ENCODE peak calls at places on chromosomes 6 and 20, in six cellular contexts. I is A172; F is GM13977; T is naive thymus-derived CD4-positive, alpha-beta T cell; N is NCI-H226; O is activated naive CD8-positive, alpha-beta T cell treated with anti-CD3 and anti-CD28 coated beads, Interleukin-2, amount 50 U/mL, for 24 hours. A is an unnamed sample.

GRCh38 chr6:44386364-44386928 is 1.1 kb upstream of the CDC5L start:
- DNase-seq in I (no peak), F (no peak), T (no peak), N (no peak), O (no peak), A (peak)

GRCh38 chr6:129630606-129631005 is 79.4 kb downstream of the ARHGAP18 start:
- DNase-seq in I (no peak), F (no peak), T (no peak), N (no peak), O (no peak), A (no peak)

GRCh38 chr6:116158641-116159040 is 32.7 kb upstream of the COL10A1 start:
- DNase-seq in I (no peak), F (no peak), T (no peak), N (no peak), O (no peak), A (no peak)

GRCh38 chr20:2805682-2806350 is 5.4 kb upstream of the CPXM1 start:
- DNase-seq in I (no peak), F (peak), T (no peak), N (no peak), O (no peak), A (peak)

GRCh38 chr6:17250237-17250636 is 30.9 kb upstream of the RBM24 start:
- DNase-seq in I (no peak), F (no peak), T (no peak), N (no peak), O (no peak), A (no peak)

GRCh38 chr6:130520235-130520634 is 154.4 kb downstream of the TMEM200A start:
- DNase-seq in I (peak), F (no peak), T (no peak), N (peak), O (no peak), A (no peak)

GRCh38 chr6:56699066-56699654 is 56.5 kb upstream of the DST start:
- DNase-seq in I (no peak), F (peak), T (no peak), N (no peak), O (no peak), A (no peak)

GRCh38 chr20:13008761-13009681 is at the start of gene SPTLC3:
- DNase-seq in I (peak), F (no peak), T (no peak), N (no peak), O (no peak), A (peak)

GRCh38 chr6:43376551-43376981 is 7.1 kb upstream of the ZNF318 start:
- DNase-seq in I (no peak), F (no peak), T (no peak), N (peak), O (peak), A (peak)

GRCh38 chr20:47293524-47294157 is 62.9 kb downstream of the ZMYND8 start:
- DNase-seq in I (no peak), F (no peak), T (no peak), N (no peak), O (no peak), A (no peak)

GRCh38 chr6:9128970-9129369 is 693.6 kb upstream of the SLC35B3 start:
- DNase-seq in I (no peak), F (no peak), T (no peak), N (no peak), O (no peak), A (no peak)

GRCh38 chr20:25032065-25032477 is 25.9 kb downstream of the ACSS1 start:
- DNase-seq in I (no peak), F (no peak), T (no peak), N (no peak), O (no peak), A (no peak)

GRCh38 chr20:7094438-7094997 is 327.0 kb downstream of the BMP2 start:
- DNase-seq in I (no peak), F (no peak), T (no peak), N (no peak), O (peak), A (peak)

GRCh38 chr20:62918137-62918536 is 8.2 kb downstream of the DIDO1 start:
- DNase-seq in I (no peak), F (no peak), T (peak), N (no peak), O (no peak), A (no peak)

GRCh38 chr6:82246802-82247633 is 526 bp downstream of the IBTK start:
- DNase-seq in I (peak), F (peak), T (peak), N (no peak), O (no peak), A (peak)

GRCh38 chr6:13299909-13300308 is 28.4 kb downstream of the TBC1D7 start:
- DNase-seq in I (no peak), F (no peak), T (no peak), N (no peak), O (no peak), A (no peak)

GRCh38 chr20:25076731-25077609 is 5.0 kb downstream of the VSX1 start:
- DNase-seq in I (peak), F (peak), T (no peak), N (peak), O (no peak), A (peak)

GRCh38 chr6:5439749-5440148 is 178.4 kb downstream of the FARS2 start:
- DNase-seq in I (no peak), F (no peak), T (no peak), N (no peak), O (no peak), A (no peak)

GRCh38 chr6:16683524-16684194 is 77.6 kb downstream of the ATXN1 start:
- DNase-seq in I (peak), F (no peak), T (no peak), N (peak), O (peak), A (peak)

GRCh38 chr20:44711237-44711636 is 3.9 kb upstream of the CCN5 start:
- DNase-seq in I (no peak), F (no peak), T (no peak), N (peak), O (no peak), A (peak)

GRCh38 chr6:152267967-152268845 is 369.0 kb downstream of the SYNE1 start:
- DNase-seq in I (no peak), F (peak), T (no peak), N (no peak), O (no peak), A (no peak)

GRCh38 chr20:16263582-16263981 is 309.7 kb downstream of the KIF16B start:
- DNase-seq in I (no peak), F (no peak), T (no peak), N (no peak), O (no peak), A (no peak)

GRCh38 chr6:63816401-63816975 is 180.9 kb downstream of the PHF3 start:
- DNase-seq in I (no peak), F (no peak), T (no peak), N (no peak), O (no peak), A (no peak)

GRCh38 chr6:135853227-135853626 is 1.7 kb downstream of the PDE7B start:
- DNase-seq in I (no peak), F (no peak), T (peak), N (no peak), O (no peak), A (no peak)

GRCh38 chr6:119676971-119677370 is 327.4 kb upstream of the MAN1A1 start:
- DNase-seq in I (peak), F (no peak), T (no peak), N (no peak), O (no peak), A (peak)

GRCh38 chr6:118551673-118552063 is 3.6 kb downstream of the PLN start:
- DNase-seq in I (no peak), F (no peak), T (no peak), N (no peak), O (no peak), A (no peak)

GRCh38 chr6:39852324-39852723 is 60.1 kb downstream of the DAAM2 start:
- DNase-seq in I (no peak), F (no peak), T (no peak), N (no peak), O (no peak), A (no peak)

GRCh38 chr6:90466191-90466940 is 120.5 kb downstream of the MAP3K7 start:
- DNase-seq in I (peak), F (no peak), T (no peak), N (no peak), O (no peak), A (peak)